ENCODE peak calls at places on chromosomes 16 and 17, in five cellular contexts. One of them, this sample, is unnamed.

GRCh38 chr16:86379505-86379846 is 130.9 kb upstream of the FOXF1 start:
- DNase-seq in fibroblast of the aortic adventitia: peak
- DNase-seq in PC-3: no peak
- DNase-seq in neural progenitor cell: no peak
- DNase-seq in SJSA1: peak
- DNase-seq in this sample: no peak

GRCh38 chr16:57026778-57027062 is 37.4 kb downstream of the NLRC5 start:
- DNase-seq in fibroblast of the aortic adventitia: no peak
- DNase-seq in PC-3: no peak
- DNase-seq in neural progenitor cell: no peak
- DNase-seq in SJSA1: no peak
- DNase-seq in this sample: no peak

GRCh38 chr16:78990309-78990701 is 610.2 kb downstream of the MAF start:
- DNase-seq in fibroblast of the aortic adventitia: no peak
- DNase-seq in PC-3: no peak
- DNase-seq in neural progenitor cell: no peak
- DNase-seq in SJSA1: no peak
- DNase-seq in this sample: no peak

GRCh38 chr17:59456923-59457615 is 108.3 kb upstream of the DHX40 start:
- DNase-seq in fibroblast of the aortic adventitia: no peak
- DNase-seq in PC-3: no peak
- DNase-seq in neural progenitor cell: no peak
- DNase-seq in SJSA1: no peak
- DNase-seq in this sample: no peak

GRCh38 chr17:77869665-77870132 is 88.8 kb upstream of the TNRC6C start:
- DNase-seq in fibroblast of the aortic adventitia: no peak
- DNase-seq in PC-3: no peak
- DNase-seq in neural progenitor cell: no peak
- DNase-seq in SJSA1: no peak
- DNase-seq in this sample: no peak

GRCh38 chr16:81716478-81717210 is 62.4 kb upstream of the PLCG2 start:
- DNase-seq in fibroblast of the aortic adventitia: no peak
- DNase-seq in PC-3: no peak
- DNase-seq in neural progenitor cell: no peak
- DNase-seq in SJSA1: no peak
- DNase-seq in this sample: no peak

GRCh38 chr16:89050119-89050867 is 43.4 kb upstream of the ACSF3 start:
- DNase-seq in fibroblast of the aortic adventitia: no peak
- DNase-seq in PC-3: no peak
- DNase-seq in neural progenitor cell: no peak
- DNase-seq in SJSA1: no peak
- DNase-seq in this sample: no peak

GRCh38 chr17:37643118-37643766 is at the start of gene DDX52:
- DNase-seq in fibroblast of the aortic adventitia: peak
- DNase-seq in PC-3: peak
- DNase-seq in neural progenitor cell: peak
- DNase-seq in SJSA1: peak
- DNase-seq in this sample: peak

GRCh38 chr16:77722315-77723107 is at the start of gene NUDT7:
- DNase-seq in fibroblast of the aortic adventitia: peak
- DNase-seq in PC-3: peak
- DNase-seq in neural progenitor cell: peak
- DNase-seq in SJSA1: peak
- DNase-seq in this sample: peak

DNA sequence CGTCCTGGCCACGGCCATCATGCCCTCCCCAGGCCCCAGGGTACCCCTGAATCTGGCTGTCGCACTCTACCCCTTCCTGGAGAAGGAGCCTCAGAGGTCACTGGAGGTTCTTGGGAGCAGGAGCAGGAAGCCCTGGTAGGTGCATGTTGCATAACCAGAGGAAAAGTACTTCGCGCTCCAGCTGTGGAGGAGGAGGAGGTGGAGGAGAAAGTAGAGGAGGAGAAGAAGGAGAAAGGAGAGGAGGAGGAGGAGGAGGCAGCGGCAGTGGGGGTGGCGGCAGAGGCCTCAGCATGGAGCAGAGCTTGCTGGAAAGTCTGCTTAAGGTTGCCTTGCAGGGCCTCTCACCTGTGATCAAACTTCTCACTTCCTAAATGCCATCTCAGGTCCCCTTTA is 61.8 kb downstream of the BAIAP2 start:
- DNase-seq in fibroblast of the aortic adventitia: no peak
- DNase-seq in PC-3: no peak
- DNase-seq in neural progenitor cell: no peak
- DNase-seq in SJSA1: peak
- DNase-seq in this sample: no peak
- H3K4me3 ChIP-seq in fibroblast of the aortic adventitia: no peak
- H3K4me3 ChIP-seq in PC-3: no peak
- H3K4me3 ChIP-seq in neural progenitor cell: no peak
- H3K4me3 ChIP-seq in SJSA1: no peak
- H3K4me3 ChIP-seq in this sample: no peak

DNA sequence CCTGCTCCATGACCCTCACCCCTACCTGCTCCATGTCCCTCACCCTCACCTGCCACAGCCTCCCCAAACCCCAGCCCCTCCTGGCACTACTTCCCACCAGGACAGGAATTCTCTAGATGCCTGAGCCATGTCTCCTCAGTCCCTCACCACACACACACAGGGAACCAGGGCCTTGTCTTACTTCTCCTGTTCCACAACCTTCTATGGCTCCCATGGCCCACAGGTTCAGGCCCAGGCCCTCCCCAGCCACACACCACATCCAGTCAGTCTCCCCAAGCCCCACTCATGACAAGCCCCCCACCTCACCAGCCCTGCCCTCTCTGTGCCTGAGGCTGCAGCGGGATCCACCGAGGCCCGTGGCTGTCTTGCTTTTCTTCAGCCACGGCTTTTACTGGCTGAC is 3.1 kb upstream of the UBE2I start:
- DNase-seq in fibroblast of the aortic adventitia: no peak
- DNase-seq in PC-3: no peak
- DNase-seq in neural progenitor cell: no peak
- DNase-seq in SJSA1: no peak
- DNase-seq in this sample: no peak
- H3K4me3 ChIP-seq in fibroblast of the aortic adventitia: no peak
- H3K4me3 ChIP-seq in PC-3: no peak
- H3K4me3 ChIP-seq in neural progenitor cell: no peak
- H3K4me3 ChIP-seq in SJSA1: no peak
- H3K4me3 ChIP-seq in this sample: no peak

GRCh38 chr16:4265676-4266075 is 7.1 kb downstream of the TFAP4 start:
- DNase-seq in fibroblast of the aortic adventitia: no peak
- DNase-seq in PC-3: no peak
- DNase-seq in neural progenitor cell: no peak
- DNase-seq in SJSA1: no peak
- DNase-seq in this sample: no peak

GRCh38 chr16:4264546-4264945 is 8.3 kb downstream of the TFAP4 start:
- DNase-seq in fibroblast of the aortic adventitia: peak
- DNase-seq in PC-3: no peak
- DNase-seq in neural progenitor cell: no peak
- DNase-seq in SJSA1: peak
- DNase-seq in this sample: no peak

GRCh38 chr16:4261557-4262172 is 11.2 kb downstream of the TFAP4 start:
- DNase-seq in fibroblast of the aortic adventitia: no peak
- DNase-seq in PC-3: peak
- DNase-seq in neural progenitor cell: peak
- DNase-seq in SJSA1: no peak
- DNase-seq in this sample: no peak

GRCh38 chr16:4262303-4262835 is 10.5 kb downstream of the TFAP4 start:
- DNase-seq in fibroblast of the aortic adventitia: no peak
- DNase-seq in PC-3: no peak
- DNase-seq in neural progenitor cell: no peak
- DNase-seq in SJSA1: no peak
- DNase-seq in this sample: no peak

DNA sequence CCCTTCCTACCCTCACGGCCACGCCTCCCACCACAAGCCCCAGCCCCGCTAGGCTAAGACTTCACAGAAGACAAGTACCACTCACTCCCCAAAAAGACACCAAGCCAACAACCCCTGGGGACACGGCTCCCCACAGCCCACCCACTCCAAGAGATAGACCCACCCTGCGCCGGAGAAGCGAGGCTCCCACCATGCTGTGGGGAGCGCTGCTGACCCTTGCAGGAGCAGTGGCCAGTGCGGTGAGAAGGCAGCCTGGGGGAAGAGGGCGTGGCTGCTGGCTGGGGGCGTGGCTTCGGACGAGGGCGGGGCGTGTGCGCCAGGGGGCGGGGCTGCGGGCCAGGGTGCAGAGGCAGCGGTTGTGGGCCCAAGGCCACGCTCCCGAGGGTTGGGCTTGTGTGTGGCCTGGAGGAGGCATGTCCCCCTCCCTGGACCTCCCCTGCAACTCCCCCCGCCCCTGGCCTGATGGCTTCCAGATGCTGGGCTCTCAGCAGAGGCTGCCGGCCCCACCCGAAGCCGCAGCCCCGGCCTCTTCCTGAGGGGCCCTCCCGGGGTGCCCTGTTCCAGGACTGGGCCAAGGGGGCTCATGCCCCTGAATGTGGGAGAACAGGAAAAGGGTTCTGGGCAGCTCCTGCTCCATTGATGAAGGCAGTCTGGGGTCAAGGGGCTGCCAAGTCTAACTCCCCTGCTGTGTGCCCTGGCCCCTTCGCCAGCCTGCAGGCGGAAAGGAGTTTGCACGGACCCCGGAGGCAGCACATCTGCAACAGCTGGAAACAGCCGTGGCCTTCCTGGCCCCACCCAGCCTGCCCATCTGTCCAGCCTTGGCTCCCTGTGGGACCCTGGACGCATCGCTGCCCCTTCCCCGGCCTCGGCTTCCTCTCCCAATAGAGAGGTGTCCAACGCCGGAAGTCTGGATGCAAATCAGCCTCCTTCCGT is 9.1 kb downstream of the TFAP4 start:
- DNase-seq in fibroblast of the aortic adventitia: peak
- DNase-seq in PC-3: no peak
- DNase-seq in neural progenitor cell: peak
- DNase-seq in SJSA1: peak
- DNase-seq in this sample: no peak
- H3K4me3 ChIP-seq in fibroblast of the aortic adventitia: peak
- H3K4me3 ChIP-seq in PC-3: no peak
- H3K4me3 ChIP-seq in neural progenitor cell: no peak
- H3K4me3 ChIP-seq in SJSA1: no peak
- H3K4me3 ChIP-seq in this sample: no peak

GRCh38 chr16:20734782-20735181 is 6.8 kb downstream of the THUMPD1 start:
- DNase-seq in fibroblast of the aortic adventitia: peak
- DNase-seq in PC-3: no peak
- DNase-seq in neural progenitor cell: no peak
- DNase-seq in SJSA1: no peak
- DNase-seq in this sample: no peak

GRCh38 chr16:20735504-20735903 is 6.1 kb downstream of the THUMPD1 start:
- DNase-seq in fibroblast of the aortic adventitia: peak
- DNase-seq in PC-3: no peak
- DNase-seq in neural progenitor cell: no peak
- DNase-seq in SJSA1: no peak
- DNase-seq in this sample: no peak

GRCh38 chr16:20729141-20729540 is 12.5 kb downstream of the THUMPD1 start:
- DNase-seq in fibroblast of the aortic adventitia: no peak
- DNase-seq in PC-3: no peak
- DNase-seq in neural progenitor cell: no peak
- DNase-seq in SJSA1: no peak
- DNase-seq in this sample: no peak

DNA sequence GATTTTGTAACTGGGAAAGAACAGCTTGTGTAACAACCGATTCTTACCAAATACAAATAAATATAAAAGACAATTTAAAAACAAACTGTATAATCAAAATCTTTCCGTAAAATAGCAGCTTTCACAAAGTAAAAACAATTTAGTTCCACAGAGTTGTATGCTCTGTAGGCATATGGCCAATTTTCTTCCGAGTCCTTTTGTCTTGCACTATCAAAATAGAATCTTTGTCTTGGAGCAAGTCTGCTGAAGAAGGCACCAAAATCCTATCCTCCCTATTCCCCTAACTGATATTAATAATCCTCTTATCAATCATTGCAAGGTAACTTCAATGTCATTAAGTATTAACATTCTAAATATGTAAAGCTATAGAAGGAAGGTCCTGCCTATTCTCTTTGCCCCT is 7.6 kb downstream of the THUMPD1 start:
- DNase-seq in fibroblast of the aortic adventitia: no peak
- DNase-seq in PC-3: no peak
- DNase-seq in neural progenitor cell: no peak
- DNase-seq in SJSA1: no peak
- DNase-seq in this sample: no peak
- H3K4me3 ChIP-seq in fibroblast of the aortic adventitia: no peak
- H3K4me3 ChIP-seq in PC-3: no peak
- H3K4me3 ChIP-seq in neural progenitor cell: no peak
- H3K4me3 ChIP-seq in SJSA1: no peak
- H3K4me3 ChIP-seq in this sample: no peak

This sample was measured in astrocyte of the cerebellum.